ENCODE peak calls at places on chromosomes 11 and 22, in eight cellular contexts. I is stomach, P is tibial artery, H is IMR-90, A is pancreas, B is foreskin fibroblast, T is left ventricle myocardium inferior, G is fibroblast of lung. N is an unnamed sample.

GRCh38 chr11:124977006-124977405 is 23.0 kb downstream of the CCDC15 start:
- DNase-seq in T (no peak), H (no peak), I (no peak), B (no peak), G (no peak), P (no peak), A (no peak), N (no peak)

GRCh38 chr11:102309621-102310541 is 7.4 kb upstream of the BIRC3 start:
- DNase-seq in H (no peak), I (no peak), T (no peak), G (no peak), P (no peak), A (no peak), B (no peak), N (no peak)

GRCh38 chr11:133893381-133893780 is 48.1 kb upstream of the SPATA19 start:
- DNase-seq in A (no peak), H (no peak), T (no peak), P (peak), I (no peak), B (no peak), G (no peak), N (no peak)

GRCh38 chr11:81772161-81772560 is 961.5 kb downstream of the FAM181B start:
- DNase-seq in I (no peak), A (no peak), G (peak), P (no peak), H (no peak), T (no peak), B (no peak), N (no peak)

GRCh38 chr11:2190670-2191471 is 19.3 kb upstream of the TH start:
- DNase-seq in B (no peak), T (no peak), G (no peak), P (no peak), I (no peak), H (no peak), A (peak), N (no peak)

GRCh38 chr22:39845522-39845921 is 48.0 kb downstream of the ENTHD1 start:
- DNase-seq in G (no peak), B (no peak), H (no peak), T (no peak), P (no peak), I (no peak), A (no peak), N (no peak)

GRCh38 chr11:117597083-117597482 is 199.9 kb downstream of the DSCAML1 start:
- DNase-seq in B (peak), I (no peak), G (peak), A (no peak), H (peak), P (peak), T (peak), N (peak)

GRCh38 chr11:87832216-87832615 is 343.0 kb downstream of the RAB38 start:
- DNase-seq in G (no peak), T (no peak), B (no peak), I (no peak), H (no peak), A (no peak), P (no peak), N (no peak)

GRCh38 chr11:116925050-116925449 is 87.6 kb upstream of the APOA1 start:
- DNase-seq in I (no peak), A (no peak), T (no peak), H (no peak), P (no peak), G (no peak), B (no peak), N (no peak)

GRCh38 chr22:21961127-21961867 is 8.6 kb upstream of the PPM1F start:
- DNase-seq in B (no peak), H (no peak), I (no peak), A (no peak), G (no peak), P (no peak), T (no peak), N (no peak)

GRCh38 chr22:17930455-17931313 is 93.7 kb downstream of the MICAL3 start:
- DNase-seq in G (no peak), A (no peak), P (no peak), H (no peak), B (no peak), I (peak), T (no peak), N (no peak)

GRCh38 chr11:71251159-71251721 is 1.1 kb downstream of the SHANK2 start:
- DNase-seq in I (peak), H (no peak), G (no peak), T (no peak), B (no peak), P (no peak), A (peak), N (peak)

GRCh38 chr11:121615506-121615905 is 162.7 kb upstream of the SORL1-AS1 start:
- DNase-seq in P (no peak), I (no peak), A (no peak), B (no peak), G (peak), H (peak), T (no peak), N (no peak)

GRCh38 chr11:57586711-57587110 is 10.8 kb upstream of the SERPING1 start:
- DNase-seq in I (no peak), A (no peak), T (no peak), B (no peak), H (no peak), P (peak), G (no peak), N (no peak)

GRCh38 chr11:3219281-3219892 is 774 bp upstream of the MRGPRG start:
- DNase-seq in I (peak), A (no peak), H (no peak), B (no peak), T (no peak), G (no peak), P (peak), N (no peak)

GRCh38 chr11:93526691-93527583 is 16.3 kb downstream of the SMCO4 start:
- DNase-seq in I (no peak), B (no peak), H (no peak), G (no peak), P (no peak), T (no peak), A (no peak), N (no peak)

GRCh38 chr11:93033093-93033492 is 63.6 kb downstream of the MTNR1B start:
- DNase-seq in A (no peak), B (no peak), G (no peak), T (no peak), P (no peak), I (no peak), H (no peak), N (no peak)

GRCh38 chr11:120172054-120172881 is 34.4 kb upstream of the TRIM29 start:
- DNase-seq in G (peak), B (peak), T (peak), P (peak), A (peak), I (peak), H (peak), N (peak)

GRCh38 chr11:30143098-30143705 is 87.6 kb upstream of the FSHB start:
- DNase-seq in P (no peak), T (no peak), A (no peak), H (peak), B (no peak), G (peak), I (no peak), N (peak)

GRCh38 chr11:2012440-2012839 is 14.8 kb upstream of the H19 start:
- DNase-seq in I (no peak), P (no peak), B (no peak), T (no peak), G (no peak), A (no peak), H (no peak), N (no peak)

GRCh38 chr11:36591433-36591832 is 2.9 kb upstream of the IFTAP start:
- DNase-seq in P (no peak), I (no peak), G (no peak), H (no peak), B (no peak), A (no peak), T (no peak), N (no peak)

GRCh38 chr11:2378527-2379210 is 1.6 kb downstream of the CD81 start:
- DNase-seq in G (peak), A (peak), T (peak), B (peak), I (no peak), P (no peak), H (peak), N (no peak)

GRCh38 chr22:19943665-19944026 is 2.0 kb upstream of the TXNRD2 start:
- DNase-seq in T (no peak), H (peak), A (no peak), I (no peak), P (peak), B (peak), G (peak), N (peak)

GRCh38 chr22:22720201-22720723 is 75.8 kb downstream of the GGTLC2 start:
- DNase-seq in P (peak), B (peak), I (no peak), G (peak), H (peak), T (no peak), A (no peak), N (peak)

GRCh38 chr22:35956850-35957249 is 71.8 kb downstream of the RBFOX2 start:
- DNase-seq in B (no peak), I (no peak), G (no peak), T (no peak), H (no peak), P (no peak), A (no peak), N (no peak)

GRCh38 chr11:76181371-76181770 is 24.9 kb downstream of the WNT11 start:
- DNase-seq in H (no peak), I (no peak), B (no peak), T (no peak), P (no peak), A (no peak), G (no peak), N (no peak)

GRCh38 chr11:60282291-60282690 is 1.8 kb downstream of the MS4A4A start:
- DNase-seq in A (no peak), T (no peak), B (no peak), H (no peak), I (no peak), P (no peak), G (no peak), N (no peak)

GRCh38 chr22:48434868-48435250 is 1392.8 kb downstream of the BRD1 start:
- DNase-seq in A (no peak), B (no peak), G (no peak), T (no peak), P (no peak), I (no peak), H (no peak), N (no peak)

GRCh38 chr11:128757235-128757711 is 63.4 kb downstream of the FLI1 start:
- DNase-seq in H (peak), A (no peak), G (peak), I (no peak), B (no peak), T (no peak), P (no peak), N (peak)
- TF ChIP-seq CTCF in H (peak), A (no peak), G (no peak), I (no peak), B (no peak), T (peak), P (peak), N (peak)

GRCh38 chr22:42842658-42843370 is 14.3 kb downstream of the ARFGAP3 start:
- DNase-seq in I (no peak), P (no peak), A (no peak), B (no peak), H (peak), T (no peak), G (peak), N (no peak)
- TF ChIP-seq CTCF in I (no peak), P (no peak), A (no peak), B (no peak), H (no peak), T (no peak), G (no peak), N (no peak)

DNA sequence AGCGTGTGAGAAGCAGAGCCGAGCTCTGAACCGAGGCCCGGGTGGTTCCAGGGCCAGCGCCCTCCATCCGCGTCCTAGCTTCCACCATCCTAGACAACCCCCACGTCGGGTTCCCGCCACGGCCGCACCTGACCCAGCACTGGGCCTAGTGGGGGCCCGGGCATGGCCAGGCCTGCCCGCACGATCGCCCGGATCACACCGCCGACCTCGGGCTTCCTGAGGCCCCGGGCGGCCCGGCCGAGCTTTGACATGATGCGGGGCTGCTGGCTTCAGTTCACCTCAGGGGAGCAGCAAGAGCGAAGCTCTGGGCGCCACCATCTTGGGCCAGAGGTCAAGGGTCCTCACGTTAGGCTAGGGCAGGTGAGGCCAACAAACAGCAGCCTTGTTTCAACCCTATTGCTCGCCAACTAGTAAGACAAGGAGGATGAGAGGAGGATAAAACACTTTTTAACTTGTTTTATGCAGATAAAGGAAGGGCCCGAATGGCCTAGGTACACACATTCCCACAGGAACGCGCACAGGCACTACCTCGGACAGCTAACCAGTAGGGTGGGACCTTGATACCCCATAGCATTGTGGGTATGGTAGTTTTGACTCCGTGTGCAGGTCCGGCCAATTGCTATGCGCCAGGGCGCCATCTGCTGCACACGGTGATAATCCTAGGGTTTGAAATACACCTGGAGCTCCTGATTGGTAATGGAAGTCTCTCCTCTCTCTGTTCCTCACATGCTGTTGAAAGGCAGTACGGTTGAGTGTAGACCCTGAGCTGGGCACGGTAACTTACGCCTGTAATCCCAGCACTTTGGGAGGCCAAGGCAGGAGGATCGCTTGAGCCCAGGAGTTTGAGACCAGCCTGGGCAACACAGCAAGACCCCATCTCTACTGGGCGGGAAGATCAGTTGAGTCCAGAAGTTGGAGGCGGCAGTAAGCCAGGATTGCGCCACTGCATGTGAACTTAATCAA is at the start of gene MRPL11:
- DNase-seq in G (peak), T (peak), H (peak), I (peak), P (peak), B (peak), A (peak), N (peak)
- TF ChIP-seq CTCF in G (peak), T (peak), H (peak), I (peak), P (peak), B (peak), A (no peak), N (peak)

DNA sequence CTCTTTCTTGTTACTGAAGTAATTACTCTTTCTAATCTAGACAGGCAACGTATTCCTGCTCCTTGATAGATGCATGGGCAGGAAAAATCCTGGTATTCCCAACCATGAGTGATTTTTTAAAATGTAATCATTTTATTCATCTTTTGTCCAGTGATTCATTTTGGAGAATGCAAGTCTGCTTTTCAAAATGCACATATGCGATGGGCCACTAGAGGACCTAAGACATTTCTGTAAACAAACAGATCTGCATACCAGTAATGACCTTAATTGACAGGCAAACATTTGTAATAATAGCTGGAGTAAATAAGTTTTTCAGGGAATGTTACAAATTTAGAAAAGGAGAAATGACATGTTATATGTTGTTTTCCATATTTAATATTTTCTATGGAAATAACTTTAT is 1167.6 kb downstream of the JRKL start:
- DNase-seq in A (no peak), B (no peak), I (no peak), G (no peak), P (no peak), H (no peak), T (no peak), N (no peak)
- TF ChIP-seq CTCF in A (no peak), B (no peak), I (no peak), G (no peak), P (no peak), H (no peak), T (peak), N (no peak)

GRCh38 chr11:19735512-19735911 is 22.9 kb downstream of the NAV2 start:
- DNase-seq in A (no peak), H (peak), G (peak), P (no peak), I (no peak), B (peak), T (no peak), N (no peak)
- TF ChIP-seq CTCF in A (no peak), H (peak), G (peak), P (peak), I (no peak), B (peak), T (peak), N (no peak)

N was measured in GM20000.